ENCODE peak calls at places on chromosomes 16 and 17, in ten cellular contexts. One of them, this sample, is unnamed.

GRCh38 chr16:4376126-4376819 is 4.6 kb downstream of the VASN start:
- DNase-seq in BE2C: peak
- DNase-seq in NCI-H460: no peak
- DNase-seq in activated CD4-positive, CD25-positive, alpha-beta regulatory T cell: no peak
- DNase-seq in sigmoid colon: peak
- DNase-seq in SK-N-SH: peak
- DNase-seq in activated CD8-positive, alpha-beta T cell treated with anti-CD3 and anti-CD28 coated beads for 36 hours: no peak
- DNase-seq in NCI-H1436: no peak
- DNase-seq in NCI-H1092: no peak
- DNase-seq in stimulated activated CD8-positive, alpha-beta memory T cell treated with anti-CD3 and anti-CD28 coated beads, Interleukin-2, amount 100 ng/mL, for 48 hours: no peak
- DNase-seq in this sample: no peak

GRCh38 chr17:68489919-68490318 is 22.3 kb upstream of the PRKAR1A start:
- DNase-seq in BE2C: no peak
- DNase-seq in SK-N-SH: no peak
- DNase-seq in NCI-H460: no peak
- DNase-seq in NCI-H1092: no peak
- DNase-seq in stimulated activated CD8-positive, alpha-beta memory T cell treated with anti-CD3 and anti-CD28 coated beads, Interleukin-2, amount 100 ng/mL, for 48 hours: no peak
- DNase-seq in activated CD8-positive, alpha-beta T cell treated with anti-CD3 and anti-CD28 coated beads for 36 hours: no peak
- DNase-seq in NCI-H1436: no peak
- DNase-seq in sigmoid colon: no peak
- DNase-seq in activated CD4-positive, CD25-positive, alpha-beta regulatory T cell: no peak
- DNase-seq in this sample: no peak

GRCh38 chr16:3149630-3150345 is 15.0 kb downstream of the ZNF213 start:
- DNase-seq in activated CD4-positive, CD25-positive, alpha-beta regulatory T cell: no peak
- DNase-seq in BE2C: peak
- DNase-seq in stimulated activated CD8-positive, alpha-beta memory T cell treated with anti-CD3 and anti-CD28 coated beads, Interleukin-2, amount 100 ng/mL, for 48 hours: peak
- DNase-seq in SK-N-SH: peak
- DNase-seq in sigmoid colon: peak
- DNase-seq in NCI-H1436: peak
- DNase-seq in NCI-H1092: peak
- DNase-seq in NCI-H460: peak
- DNase-seq in activated CD8-positive, alpha-beta T cell treated with anti-CD3 and anti-CD28 coated beads for 36 hours: peak
- DNase-seq in this sample: no peak

GRCh38 chr17:48719642-48720262 is 2.6 kb downstream of the PRAC1 start:
- DNase-seq in BE2C: no peak
- DNase-seq in NCI-H1436: no peak
- DNase-seq in SK-N-SH: peak
- DNase-seq in sigmoid colon: peak
- DNase-seq in NCI-H1092: no peak
- DNase-seq in stimulated activated CD8-positive, alpha-beta memory T cell treated with anti-CD3 and anti-CD28 coated beads, Interleukin-2, amount 100 ng/mL, for 48 hours: no peak
- DNase-seq in NCI-H460: no peak
- DNase-seq in activated CD4-positive, CD25-positive, alpha-beta regulatory T cell: no peak
- DNase-seq in activated CD8-positive, alpha-beta T cell treated with anti-CD3 and anti-CD28 coated beads for 36 hours: no peak
- DNase-seq in this sample: no peak

GRCh38 chr16:53094013-53094630 is 39.3 kb downstream of the CHD9 start:
- DNase-seq in sigmoid colon: peak
- DNase-seq in NCI-H460: no peak
- DNase-seq in SK-N-SH: no peak
- DNase-seq in NCI-H1092: peak
- DNase-seq in BE2C: peak
- DNase-seq in stimulated activated CD8-positive, alpha-beta memory T cell treated with anti-CD3 and anti-CD28 coated beads, Interleukin-2, amount 100 ng/mL, for 48 hours: no peak
- DNase-seq in NCI-H1436: no peak
- DNase-seq in activated CD4-positive, CD25-positive, alpha-beta regulatory T cell: no peak
- DNase-seq in activated CD8-positive, alpha-beta T cell treated with anti-CD3 and anti-CD28 coated beads for 36 hours: no peak
- DNase-seq in this sample: no peak

GRCh38 chr16:51968756-51969155 is 578.2 kb downstream of the TOX3 start:
- DNase-seq in sigmoid colon: no peak
- DNase-seq in NCI-H1436: no peak
- DNase-seq in BE2C: no peak
- DNase-seq in NCI-H460: no peak
- DNase-seq in activated CD8-positive, alpha-beta T cell treated with anti-CD3 and anti-CD28 coated beads for 36 hours: no peak
- DNase-seq in activated CD4-positive, CD25-positive, alpha-beta regulatory T cell: no peak
- DNase-seq in NCI-H1092: no peak
- DNase-seq in stimulated activated CD8-positive, alpha-beta memory T cell treated with anti-CD3 and anti-CD28 coated beads, Interleukin-2, amount 100 ng/mL, for 48 hours: no peak
- DNase-seq in SK-N-SH: no peak
- DNase-seq in this sample: no peak

GRCh38 chr17:18129041-18129502 is 20.5 kb downstream of the MYO15A start:
- DNase-seq in stimulated activated CD8-positive, alpha-beta memory T cell treated with anti-CD3 and anti-CD28 coated beads, Interleukin-2, amount 100 ng/mL, for 48 hours: no peak
- DNase-seq in sigmoid colon: no peak
- DNase-seq in activated CD8-positive, alpha-beta T cell treated with anti-CD3 and anti-CD28 coated beads for 36 hours: no peak
- DNase-seq in NCI-H1436: peak
- DNase-seq in SK-N-SH: no peak
- DNase-seq in BE2C: no peak
- DNase-seq in NCI-H1092: no peak
- DNase-seq in activated CD4-positive, CD25-positive, alpha-beta regulatory T cell: no peak
- DNase-seq in NCI-H460: peak
- DNase-seq in this sample: no peak

GRCh38 chr17:19002805-19003542 is 1.6 kb downstream of the FAM83G start:
- DNase-seq in stimulated activated CD8-positive, alpha-beta memory T cell treated with anti-CD3 and anti-CD28 coated beads, Interleukin-2, amount 100 ng/mL, for 48 hours: no peak
- DNase-seq in activated CD8-positive, alpha-beta T cell treated with anti-CD3 and anti-CD28 coated beads for 36 hours: peak
- DNase-seq in NCI-H1436: no peak
- DNase-seq in NCI-H1092: no peak
- DNase-seq in SK-N-SH: no peak
- DNase-seq in activated CD4-positive, CD25-positive, alpha-beta regulatory T cell: no peak
- DNase-seq in sigmoid colon: no peak
- DNase-seq in BE2C: no peak
- DNase-seq in NCI-H460: no peak
- DNase-seq in this sample: no peak

GRCh38 chr17:31148205-31148604 is 53.4 kb downstream of the NF1 start:
- DNase-seq in activated CD8-positive, alpha-beta T cell treated with anti-CD3 and anti-CD28 coated beads for 36 hours: no peak
- DNase-seq in NCI-H1436: no peak
- DNase-seq in sigmoid colon: no peak
- DNase-seq in NCI-H1092: no peak
- DNase-seq in NCI-H460: no peak
- DNase-seq in BE2C: no peak
- DNase-seq in stimulated activated CD8-positive, alpha-beta memory T cell treated with anti-CD3 and anti-CD28 coated beads, Interleukin-2, amount 100 ng/mL, for 48 hours: no peak
- DNase-seq in activated CD4-positive, CD25-positive, alpha-beta regulatory T cell: no peak
- DNase-seq in SK-N-SH: no peak
- DNase-seq in this sample: no peak

GRCh38 chr17:16422416-16422815 is 7.0 kb downstream of the TRPV2 start:
- DNase-seq in stimulated activated CD8-positive, alpha-beta memory T cell treated with anti-CD3 and anti-CD28 coated beads, Interleukin-2, amount 100 ng/mL, for 48 hours: no peak
- DNase-seq in BE2C: no peak
- DNase-seq in sigmoid colon: no peak
- DNase-seq in SK-N-SH: no peak
- DNase-seq in activated CD8-positive, alpha-beta T cell treated with anti-CD3 and anti-CD28 coated beads for 36 hours: no peak
- DNase-seq in activated CD4-positive, CD25-positive, alpha-beta regulatory T cell: no peak
- DNase-seq in NCI-H1436: no peak
- DNase-seq in NCI-H1092: no peak
- DNase-seq in NCI-H460: no peak
- DNase-seq in this sample: no peak

GRCh38 chr16:78269251-78269650 is 169.8 kb downstream of the WWOX start:
- DNase-seq in activated CD8-positive, alpha-beta T cell treated with anti-CD3 and anti-CD28 coated beads for 36 hours: no peak
- DNase-seq in NCI-H1436: no peak
- DNase-seq in activated CD4-positive, CD25-positive, alpha-beta regulatory T cell: no peak
- DNase-seq in BE2C: no peak
- DNase-seq in NCI-H1092: no peak
- DNase-seq in NCI-H460: no peak
- DNase-seq in stimulated activated CD8-positive, alpha-beta memory T cell treated with anti-CD3 and anti-CD28 coated beads, Interleukin-2, amount 100 ng/mL, for 48 hours: no peak
- DNase-seq in sigmoid colon: no peak
- DNase-seq in SK-N-SH: no peak
- DNase-seq in this sample: no peak

GRCh38 chr16:1287982-1288670 is 21.3 kb upstream of the UBE2I start:
- DNase-seq in SK-N-SH: no peak
- DNase-seq in NCI-H1436: no peak
- DNase-seq in BE2C: no peak
- DNase-seq in stimulated activated CD8-positive, alpha-beta memory T cell treated with anti-CD3 and anti-CD28 coated beads, Interleukin-2, amount 100 ng/mL, for 48 hours: no peak
- DNase-seq in NCI-H460: no peak
- DNase-seq in activated CD4-positive, CD25-positive, alpha-beta regulatory T cell: no peak
- DNase-seq in NCI-H1092: no peak
- DNase-seq in activated CD8-positive, alpha-beta T cell treated with anti-CD3 and anti-CD28 coated beads for 36 hours: no peak
- DNase-seq in sigmoid colon: no peak
- DNase-seq in this sample: no peak

GRCh38 chr17:47225911-47226688 is 17.0 kb downstream of the MYL4 start:
- DNase-seq in NCI-H1092: no peak
- DNase-seq in stimulated activated CD8-positive, alpha-beta memory T cell treated with anti-CD3 and anti-CD28 coated beads, Interleukin-2, amount 100 ng/mL, for 48 hours: no peak
- DNase-seq in NCI-H1436: no peak
- DNase-seq in activated CD8-positive, alpha-beta T cell treated with anti-CD3 and anti-CD28 coated beads for 36 hours: no peak
- DNase-seq in BE2C: no peak
- DNase-seq in NCI-H460: no peak
- DNase-seq in sigmoid colon: no peak
- DNase-seq in SK-N-SH: no peak
- DNase-seq in activated CD4-positive, CD25-positive, alpha-beta regulatory T cell: no peak
- DNase-seq in this sample: no peak

GRCh38 chr17:31877911-31878702 is 19.1 kb upstream of the COPRS start:
- DNase-seq in activated CD8-positive, alpha-beta T cell treated with anti-CD3 and anti-CD28 coated beads for 36 hours: peak
- DNase-seq in NCI-H1092: no peak
- DNase-seq in activated CD4-positive, CD25-positive, alpha-beta regulatory T cell: no peak
- DNase-seq in SK-N-SH: no peak
- DNase-seq in BE2C: no peak
- DNase-seq in stimulated activated CD8-positive, alpha-beta memory T cell treated with anti-CD3 and anti-CD28 coated beads, Interleukin-2, amount 100 ng/mL, for 48 hours: peak
- DNase-seq in NCI-H1436: no peak
- DNase-seq in NCI-H460: no peak
- DNase-seq in sigmoid colon: no peak
- DNase-seq in this sample: peak

GRCh38 chr16:59826767-59827166 is 1092.7 kb upstream of the GOT2 start:
- DNase-seq in sigmoid colon: no peak
- DNase-seq in BE2C: no peak
- DNase-seq in activated CD4-positive, CD25-positive, alpha-beta regulatory T cell: no peak
- DNase-seq in NCI-H460: no peak
- DNase-seq in SK-N-SH: no peak
- DNase-seq in NCI-H1436: no peak
- DNase-seq in NCI-H1092: no peak
- DNase-seq in activated CD8-positive, alpha-beta T cell treated with anti-CD3 and anti-CD28 coated beads for 36 hours: no peak
- DNase-seq in stimulated activated CD8-positive, alpha-beta memory T cell treated with anti-CD3 and anti-CD28 coated beads, Interleukin-2, amount 100 ng/mL, for 48 hours: no peak
- DNase-seq in this sample: no peak

GRCh38 chr16:75058815-75059214 is 57.8 kb downstream of the LDHD start:
- DNase-seq in sigmoid colon: no peak
- DNase-seq in BE2C: no peak
- DNase-seq in NCI-H1436: no peak
- DNase-seq in NCI-H1092: no peak
- DNase-seq in SK-N-SH: no peak
- DNase-seq in NCI-H460: no peak
- DNase-seq in activated CD8-positive, alpha-beta T cell treated with anti-CD3 and anti-CD28 coated beads for 36 hours: no peak
- DNase-seq in activated CD4-positive, CD25-positive, alpha-beta regulatory T cell: no peak
- DNase-seq in stimulated activated CD8-positive, alpha-beta memory T cell treated with anti-CD3 and anti-CD28 coated beads, Interleukin-2, amount 100 ng/mL, for 48 hours: no peak
- DNase-seq in this sample: no peak

GRCh38 chr17:15038656-15039055 is 226.5 kb downstream of the PMP22 start:
- DNase-seq in sigmoid colon: no peak
- DNase-seq in NCI-H1092: no peak
- DNase-seq in NCI-H1436: no peak
- DNase-seq in stimulated activated CD8-positive, alpha-beta memory T cell treated with anti-CD3 and anti-CD28 coated beads, Interleukin-2, amount 100 ng/mL, for 48 hours: no peak
- DNase-seq in SK-N-SH: no peak
- DNase-seq in activated CD8-positive, alpha-beta T cell treated with anti-CD3 and anti-CD28 coated beads for 36 hours: no peak
- DNase-seq in BE2C: no peak
- DNase-seq in activated CD4-positive, CD25-positive, alpha-beta regulatory T cell: no peak
- DNase-seq in NCI-H460: no peak
- DNase-seq in this sample: peak

GRCh38 chr17:63837480-63837879 is 5.0 kb downstream of the SMARCD2 start:
- DNase-seq in BE2C: no peak
- DNase-seq in NCI-H460: no peak
- DNase-seq in activated CD4-positive, CD25-positive, alpha-beta regulatory T cell: no peak
- DNase-seq in stimulated activated CD8-positive, alpha-beta memory T cell treated with anti-CD3 and anti-CD28 coated beads, Interleukin-2, amount 100 ng/mL, for 48 hours: no peak
- DNase-seq in activated CD8-positive, alpha-beta T cell treated with anti-CD3 and anti-CD28 coated beads for 36 hours: no peak
- DNase-seq in NCI-H1436: no peak
- DNase-seq in SK-N-SH: no peak
- DNase-seq in NCI-H1092: no peak
- DNase-seq in sigmoid colon: no peak
- DNase-seq in this sample: no peak

GRCh38 chr16:87657621-87658192 is 55.4 kb downstream of the JPH3 start:
- DNase-seq in BE2C: no peak
- DNase-seq in NCI-H460: no peak
- DNase-seq in activated CD8-positive, alpha-beta T cell treated with anti-CD3 and anti-CD28 coated beads for 36 hours: peak
- DNase-seq in NCI-H1436: no peak
- DNase-seq in NCI-H1092: no peak
- DNase-seq in sigmoid colon: no peak
- DNase-seq in stimulated activated CD8-positive, alpha-beta memory T cell treated with anti-CD3 and anti-CD28 coated beads, Interleukin-2, amount 100 ng/mL, for 48 hours: no peak
- DNase-seq in activated CD4-positive, CD25-positive, alpha-beta regulatory T cell: no peak
- DNase-seq in SK-N-SH: no peak
- DNase-seq in this sample: no peak

GRCh38 chr17:42518046-42518754 is 17.8 kb upstream of the NAGLU start:
- DNase-seq in NCI-H1092: no peak
- DNase-seq in BE2C: no peak
- DNase-seq in NCI-H460: peak
- DNase-seq in stimulated activated CD8-positive, alpha-beta memory T cell treated with anti-CD3 and anti-CD28 coated beads, Interleukin-2, amount 100 ng/mL, for 48 hours: no peak
- DNase-seq in SK-N-SH: no peak
- DNase-seq in NCI-H1436: no peak
- DNase-seq in activated CD8-positive, alpha-beta T cell treated with anti-CD3 and anti-CD28 coated beads for 36 hours: no peak
- DNase-seq in activated CD4-positive, CD25-positive, alpha-beta regulatory T cell: no peak
- DNase-seq in sigmoid colon: peak
- DNase-seq in this sample: peak

GRCh38 chr17:38870259-38871165 is 654 bp downstream of the LASP1 start:
- DNase-seq in stimulated activated CD8-positive, alpha-beta memory T cell treated with anti-CD3 and anti-CD28 coated beads, Interleukin-2, amount 100 ng/mL, for 48 hours: peak
- DNase-seq in NCI-H1092: peak
- DNase-seq in activated CD8-positive, alpha-beta T cell treated with anti-CD3 and anti-CD28 coated beads for 36 hours: peak
- DNase-seq in SK-N-SH: peak
- DNase-seq in sigmoid colon: peak
- DNase-seq in NCI-H460: no peak
- DNase-seq in activated CD4-positive, CD25-positive, alpha-beta regulatory T cell: no peak
- DNase-seq in BE2C: peak
- DNase-seq in NCI-H1436: peak
- DNase-seq in this sample: no peak

GRCh38 chr17:77695386-77695785 is 263.1 kb upstream of the TNRC6C start:
- DNase-seq in stimulated activated CD8-positive, alpha-beta memory T cell treated with anti-CD3 and anti-CD28 coated beads, Interleukin-2, amount 100 ng/mL, for 48 hours: no peak
- DNase-seq in BE2C: no peak
- DNase-seq in activated CD8-positive, alpha-beta T cell treated with anti-CD3 and anti-CD28 coated beads for 36 hours: no peak
- DNase-seq in SK-N-SH: no peak
- DNase-seq in activated CD4-positive, CD25-positive, alpha-beta regulatory T cell: no peak
- DNase-seq in NCI-H460: no peak
- DNase-seq in NCI-H1436: no peak
- DNase-seq in NCI-H1092: no peak
- DNase-seq in sigmoid colon: no peak
- DNase-seq in this sample: no peak

GRCh38 chr17:64614266-64615011 is 47.7 kb downstream of the SMURF2 start:
- DNase-seq in activated CD8-positive, alpha-beta T cell treated with anti-CD3 and anti-CD28 coated beads for 36 hours: no peak
- DNase-seq in NCI-H1092: no peak
- DNase-seq in activated CD4-positive, CD25-positive, alpha-beta regulatory T cell: no peak
- DNase-seq in sigmoid colon: no peak
- DNase-seq in SK-N-SH: no peak
- DNase-seq in NCI-H1436: no peak
- DNase-seq in BE2C: no peak
- DNase-seq in NCI-H460: no peak
- DNase-seq in stimulated activated CD8-positive, alpha-beta memory T cell treated with anti-CD3 and anti-CD28 coated beads, Interleukin-2, amount 100 ng/mL, for 48 hours: no peak
- DNase-seq in this sample: no peak

GRCh38 chr17:63841350-63842172 is 924 bp downstream of the SMARCD2 start:
- DNase-seq in NCI-H1092: peak
- DNase-seq in sigmoid colon: peak
- DNase-seq in NCI-H1436: peak
- DNase-seq in activated CD4-positive, CD25-positive, alpha-beta regulatory T cell: no peak
- DNase-seq in stimulated activated CD8-positive, alpha-beta memory T cell treated with anti-CD3 and anti-CD28 coated beads, Interleukin-2, amount 100 ng/mL, for 48 hours: no peak
- DNase-seq in BE2C: peak
- DNase-seq in activated CD8-positive, alpha-beta T cell treated with anti-CD3 and anti-CD28 coated beads for 36 hours: peak
- DNase-seq in NCI-H460: no peak
- DNase-seq in SK-N-SH: peak
- DNase-seq in this sample: no peak

GRCh38 chr16:19578378-19578851 is 22.9 kb downstream of the VPS35L start:
- DNase-seq in NCI-H460: no peak
- DNase-seq in NCI-H1092: no peak
- DNase-seq in activated CD8-positive, alpha-beta T cell treated with anti-CD3 and anti-CD28 coated beads for 36 hours: no peak
- DNase-seq in sigmoid colon: peak
- DNase-seq in NCI-H1436: no peak
- DNase-seq in SK-N-SH: no peak
- DNase-seq in BE2C: no peak
- DNase-seq in stimulated activated CD8-positive, alpha-beta memory T cell treated with anti-CD3 and anti-CD28 coated beads, Interleukin-2, amount 100 ng/mL, for 48 hours: no peak
- DNase-seq in activated CD4-positive, CD25-positive, alpha-beta regulatory T cell: no peak
- DNase-seq in this sample: no peak

GRCh38 chr17:72121164-72122001 is 563 bp downstream of the SOX9 start:
- DNase-seq in sigmoid colon: peak
- DNase-seq in stimulated activated CD8-positive, alpha-beta memory T cell treated with anti-CD3 and anti-CD28 coated beads, Interleukin-2, amount 100 ng/mL, for 48 hours: no peak
- DNase-seq in activated CD4-positive, CD25-positive, alpha-beta regulatory T cell: no peak
- DNase-seq in activated CD8-positive, alpha-beta T cell treated with anti-CD3 and anti-CD28 coated beads for 36 hours: no peak
- DNase-seq in NCI-H460: no peak
- DNase-seq in BE2C: peak
- DNase-seq in NCI-H1092: peak
- DNase-seq in SK-N-SH: peak
- DNase-seq in NCI-H1436: peak
- DNase-seq in this sample: no peak

GRCh38 chr17:43784628-43785101 is 4.4 kb downstream of the CFAP97D1 start:
- DNase-seq in activated CD8-positive, alpha-beta T cell treated with anti-CD3 and anti-CD28 coated beads for 36 hours: no peak
- DNase-seq in SK-N-SH: no peak
- DNase-seq in BE2C: no peak
- DNase-seq in NCI-H1092: no peak
- DNase-seq in NCI-H460: no peak
- DNase-seq in sigmoid colon: no peak
- DNase-seq in activated CD4-positive, CD25-positive, alpha-beta regulatory T cell: no peak
- DNase-seq in NCI-H1436: no peak
- DNase-seq in stimulated activated CD8-positive, alpha-beta memory T cell treated with anti-CD3 and anti-CD28 coated beads, Interleukin-2, amount 100 ng/mL, for 48 hours: no peak
- DNase-seq in this sample: peak

GRCh38 chr16:52090080-52090479 is 456.9 kb downstream of the TOX3 start:
- DNase-seq in sigmoid colon: no peak
- DNase-seq in activated CD4-positive, CD25-positive, alpha-beta regulatory T cell: no peak
- DNase-seq in BE2C: no peak
- DNase-seq in NCI-H460: no peak
- DNase-seq in NCI-H1436: no peak
- DNase-seq in SK-N-SH: no peak
- DNase-seq in activated CD8-positive, alpha-beta T cell treated with anti-CD3 and anti-CD28 coated beads for 36 hours: no peak
- DNase-seq in NCI-H1092: no peak
- DNase-seq in stimulated activated CD8-positive, alpha-beta memory T cell treated with anti-CD3 and anti-CD28 coated beads, Interleukin-2, amount 100 ng/mL, for 48 hours: no peak
- DNase-seq in this sample: no peak